ENCODE peak calls at places on chromosomes 13 and 19, in seven cellular contexts. One of them, this sample, is unnamed.

GRCh38 chr19:30692517-30692870 is 320.3 kb downstream of the ZNF536 start:
- DNase-seq in neural progenitor cell: peak; percentile 18
- DNase-seq in PC-3: no peak
- DNase-seq in hepatocyte: no peak
- DNase-seq in GM23338: no peak
- DNase-seq in HCT116: no peak
- DNase-seq in MM.1S: no peak
- DNase-seq in this sample: peak; percentile 60

GRCh38 chr13:32883501-32883900 is 132.7 kb upstream of the KL start:
- DNase-seq in neural progenitor cell: no peak
- DNase-seq in PC-3: no peak
- DNase-seq in hepatocyte: no peak
- DNase-seq in GM23338: no peak
- DNase-seq in HCT116: no peak
- DNase-seq in MM.1S: no peak
- DNase-seq in this sample: peak; percentile 57

GRCh38 chr13:99967884-99968520 is 3.6 kb downstream of the ZIC5 start:
- DNase-seq in neural progenitor cell: peak; percentile 57
- DNase-seq in PC-3: no peak
- DNase-seq in hepatocyte: no peak
- DNase-seq in GM23338: peak; percentile 51
- DNase-seq in HCT116: no peak
- DNase-seq in MM.1S: no peak
- DNase-seq in this sample: no peak

GRCh38 chr13:50912851-50913250 is 3.3 kb downstream of the RNASEH2B start:
- DNase-seq in neural progenitor cell: no peak
- DNase-seq in PC-3: no peak
- DNase-seq in hepatocyte: no peak
- DNase-seq in GM23338: no peak
- DNase-seq in HCT116: no peak
- DNase-seq in MM.1S: no peak
- DNase-seq in this sample: no peak

GRCh38 chr19:20154636-20155035 is 12.4 kb upstream of the ZNF486 start:
- DNase-seq in neural progenitor cell: no peak
- DNase-seq in PC-3: no peak
- DNase-seq in hepatocyte: no peak
- DNase-seq in GM23338: no peak
- DNase-seq in HCT116: no peak
- DNase-seq in MM.1S: no peak
- DNase-seq in this sample: no peak

GRCh38 chr13:25371608-25372274 is at the start of gene ATP8A2:
- DNase-seq in neural progenitor cell: peak; percentile 78
- DNase-seq in PC-3: no peak
- DNase-seq in hepatocyte: peak; percentile 30
- DNase-seq in GM23338: peak; percentile 58
- DNase-seq in HCT116: no peak
- DNase-seq in MM.1S: no peak
- DNase-seq in this sample: peak; percentile 21

GRCh38 chr13:58583961-58584360 is 952.4 kb downstream of the PCDH17 start:
- DNase-seq in neural progenitor cell: no peak
- DNase-seq in PC-3: peak; percentile 1
- DNase-seq in hepatocyte: no peak
- DNase-seq in GM23338: no peak
- DNase-seq in HCT116: no peak
- DNase-seq in MM.1S: no peak
- DNase-seq in this sample: no peak

GRCh38 chr19:2381151-2381822 is 21.2 kb downstream of the TMPRSS9 start:
- DNase-seq in neural progenitor cell: peak; percentile 43
- DNase-seq in PC-3: no peak
- DNase-seq in hepatocyte: no peak
- DNase-seq in GM23338: no peak
- DNase-seq in HCT116: no peak
- DNase-seq in MM.1S: no peak
- DNase-seq in this sample: no peak

GRCh38 chr13:73261739-73262216 is 203.0 kb downstream of the KLF5 start:
- DNase-seq in neural progenitor cell: no peak
- DNase-seq in PC-3: peak; percentile 48
- DNase-seq in hepatocyte: peak; percentile 30
- DNase-seq in GM23338: no peak
- DNase-seq in HCT116: no peak
- DNase-seq in MM.1S: no peak
- DNase-seq in this sample: peak; percentile 10

GRCh38 chr13:25874907-25875306 is 176.9 kb downstream of the SHISA2 start:
- DNase-seq in neural progenitor cell: no peak
- DNase-seq in PC-3: no peak
- DNase-seq in hepatocyte: no peak
- DNase-seq in GM23338: no peak
- DNase-seq in HCT116: no peak
- DNase-seq in MM.1S: no peak
- DNase-seq in this sample: no peak

GRCh38 chr19:52566588-52566987 is 3.5 kb upstream of the ZNF701 start:
- DNase-seq in neural progenitor cell: no peak
- DNase-seq in PC-3: peak; percentile 92
- DNase-seq in hepatocyte: peak; percentile 39
- DNase-seq in GM23338: no peak
- DNase-seq in HCT116: no peak
- DNase-seq in MM.1S: no peak
- DNase-seq in this sample: peak; percentile 55

GRCh38 chr13:110164706-110165105 is 142.3 kb downstream of the COL4A1 start:
- DNase-seq in neural progenitor cell: no peak
- DNase-seq in PC-3: no peak
- DNase-seq in hepatocyte: no peak
- DNase-seq in GM23338: no peak
- DNase-seq in HCT116: no peak
- DNase-seq in MM.1S: no peak
- DNase-seq in this sample: no peak

GRCh38 chr13:51027644-51028043 is 83.4 kb downstream of the C13orf42 start:
- DNase-seq in neural progenitor cell: no peak
- DNase-seq in PC-3: no peak
- DNase-seq in hepatocyte: no peak
- DNase-seq in GM23338: no peak
- DNase-seq in HCT116: no peak
- DNase-seq in MM.1S: no peak
- DNase-seq in this sample: no peak

GRCh38 chr13:34458756-34459462 is 483.2 kb upstream of the NBEA start:
- DNase-seq in neural progenitor cell: no peak
- DNase-seq in PC-3: no peak
- DNase-seq in hepatocyte: no peak
- DNase-seq in GM23338: no peak
- DNase-seq in HCT116: no peak
- DNase-seq in MM.1S: no peak
- DNase-seq in this sample: no peak

GRCh38 chr13:51945149-51945548 is 66.1 kb downstream of the ATP7B start:
- DNase-seq in neural progenitor cell: no peak
- DNase-seq in PC-3: no peak
- DNase-seq in hepatocyte: no peak
- DNase-seq in GM23338: no peak
- DNase-seq in HCT116: no peak
- DNase-seq in MM.1S: no peak
- DNase-seq in this sample: no peak

GRCh38 chr13:90824027-90824426 is 523.5 kb upstream of the MIR17HG start:
- DNase-seq in neural progenitor cell: no peak
- DNase-seq in PC-3: no peak
- DNase-seq in hepatocyte: no peak
- DNase-seq in GM23338: no peak
- DNase-seq in HCT116: no peak
- DNase-seq in MM.1S: no peak
- DNase-seq in this sample: peak; percentile 3

GRCh38 chr13:62356977-62357376 is 941.3 kb upstream of the PCDH20 start:
- DNase-seq in neural progenitor cell: no peak
- DNase-seq in PC-3: no peak
- DNase-seq in hepatocyte: no peak
- DNase-seq in GM23338: no peak
- DNase-seq in HCT116: no peak
- DNase-seq in MM.1S: no peak
- DNase-seq in this sample: no peak

GRCh38 chr13:65555973-65556372 is 1674.2 kb downstream of the PCDH9 start:
- DNase-seq in neural progenitor cell: no peak
- DNase-seq in PC-3: no peak
- DNase-seq in hepatocyte: no peak
- DNase-seq in GM23338: no peak
- DNase-seq in HCT116: no peak
- DNase-seq in MM.1S: no peak
- DNase-seq in this sample: no peak

GRCh38 chr13:42991892-42992584 is at the start of gene EPSTI1:
- DNase-seq in neural progenitor cell: peak; percentile 68
- DNase-seq in PC-3: peak; percentile 7
- DNase-seq in hepatocyte: peak; percentile 85
- DNase-seq in GM23338: peak; percentile 73
- DNase-seq in HCT116: no peak
- DNase-seq in MM.1S: peak; percentile 87
- DNase-seq in this sample: peak; percentile 84

GRCh38 chr13:74062933-74063332 is 71.3 kb downstream of the KLF12 start:
- DNase-seq in neural progenitor cell: no peak
- DNase-seq in PC-3: no peak
- DNase-seq in hepatocyte: no peak
- DNase-seq in GM23338: no peak
- DNase-seq in HCT116: no peak
- DNase-seq in MM.1S: peak; percentile 83
- DNase-seq in this sample: peak; percentile 82

GRCh38 chr13:113417008-113417735 is 36.1 kb downstream of the ADPRHL1 start:
- DNase-seq in neural progenitor cell: peak; percentile 64
- DNase-seq in PC-3: no peak
- DNase-seq in hepatocyte: no peak
- DNase-seq in GM23338: no peak
- DNase-seq in HCT116: no peak
- DNase-seq in MM.1S: no peak
- DNase-seq in this sample: peak; percentile 15
- TF ChIP-seq EZH2 in neural progenitor cell: no peak
- TF ChIP-seq EZH2 in PC-3: no peak
- TF ChIP-seq EZH2 in hepatocyte: no peak
- TF ChIP-seq EZH2 in GM23338: no peak
- TF ChIP-seq EZH2 in HCT116: no peak
- TF ChIP-seq EZH2 in MM.1S: no peak
- TF ChIP-seq EZH2 in this sample: no peak

GRCh38 chr19:44604241-44604640 is 9.1 kb upstream of the IGSF23 start:
- DNase-seq in neural progenitor cell: no peak
- DNase-seq in PC-3: no peak
- DNase-seq in hepatocyte: no peak
- DNase-seq in GM23338: no peak
- DNase-seq in HCT116: no peak
- DNase-seq in MM.1S: no peak
- DNase-seq in this sample: no peak
- TF ChIP-seq EZH2phosphoT487 in neural progenitor cell: no peak
- TF ChIP-seq EZH2phosphoT487 in PC-3: no peak
- TF ChIP-seq EZH2phosphoT487 in hepatocyte: no peak
- TF ChIP-seq EZH2phosphoT487 in GM23338: no peak
- TF ChIP-seq EZH2phosphoT487 in HCT116: no peak
- TF ChIP-seq EZH2phosphoT487 in MM.1S: no peak
- TF ChIP-seq EZH2phosphoT487 in this sample: no peak

DNA sequence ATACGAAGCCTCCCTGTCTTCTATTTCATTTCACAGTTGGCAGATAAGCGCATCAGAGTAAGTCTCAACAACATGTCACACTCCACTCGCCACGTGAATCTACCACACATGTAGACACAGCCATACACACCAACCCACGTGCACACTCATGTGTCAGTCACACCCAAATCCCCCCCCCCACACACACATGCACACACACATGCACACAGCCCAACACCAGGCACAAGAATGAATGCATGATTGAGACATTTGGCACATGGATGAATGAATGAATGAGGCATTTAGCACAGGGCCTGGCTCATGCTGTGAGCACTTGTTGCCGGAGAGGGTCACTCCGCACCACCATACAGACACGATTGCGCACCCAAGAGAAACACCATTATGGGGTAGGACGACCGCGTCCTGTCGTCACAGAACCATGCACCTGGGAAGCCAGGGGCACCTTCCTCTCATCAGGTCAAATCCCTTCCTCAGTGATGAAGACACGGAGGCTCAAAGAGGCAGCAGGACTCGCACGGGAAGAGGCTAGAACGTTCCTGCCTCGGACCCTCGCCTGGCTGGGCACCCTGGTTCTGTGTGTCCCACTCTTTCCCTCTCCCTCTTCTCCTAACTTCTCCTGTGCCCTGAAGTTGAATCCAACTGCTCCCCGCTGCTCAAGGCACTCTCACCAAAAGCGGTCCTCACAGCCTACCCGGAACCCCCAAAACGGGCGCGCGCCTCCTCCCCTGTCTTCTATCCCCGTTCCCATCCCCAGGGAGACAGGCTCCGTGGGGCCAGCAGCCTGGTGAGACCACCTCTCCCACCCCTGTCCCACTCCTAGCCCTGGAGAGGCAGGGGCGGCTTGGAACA is 1.4 kb downstream of the MEIS3 start:
- DNase-seq in neural progenitor cell: peak; percentile 12
- DNase-seq in PC-3: no peak
- DNase-seq in hepatocyte: no peak
- DNase-seq in GM23338: peak; percentile 38
- DNase-seq in HCT116: no peak
- DNase-seq in MM.1S: no peak
- DNase-seq in this sample: peak; percentile 48
- H3K4me3 ChIP-seq in neural progenitor cell: peak overlapping the region; percentile 57
- H3K4me3 ChIP-seq in PC-3: no peak overlapping the region
- H3K4me3 ChIP-seq in hepatocyte: peak overlapping the region; percentile 55
- H3K4me3 ChIP-seq in GM23338: peak overlapping the region; percentile 91
- H3K4me3 ChIP-seq in HCT116: peak overlapping the region; percentile 63
- H3K4me3 ChIP-seq in MM.1S: no peak overlapping the region
- H3K4me3 ChIP-seq in this sample: peak overlapping the region; percentile 91

GRCh38 chr13:102687520-102687919 is 7.3 kb downstream of the METTL21C start:
- DNase-seq in neural progenitor cell: peak; percentile 34
- DNase-seq in PC-3: no peak
- DNase-seq in hepatocyte: no peak
- DNase-seq in GM23338: no peak
- DNase-seq in HCT116: no peak
- DNase-seq in MM.1S: no peak
- DNase-seq in this sample: no peak

GRCh38 chr13:102693781-102694180 is 1.1 kb downstream of the METTL21C start:
- DNase-seq in neural progenitor cell: no peak
- DNase-seq in PC-3: peak; percentile 21
- DNase-seq in hepatocyte: no peak
- DNase-seq in GM23338: no peak
- DNase-seq in HCT116: no peak
- DNase-seq in MM.1S: no peak
- DNase-seq in this sample: peak; percentile 44

GRCh38 chr13:102688306-102688973 is 6.4 kb downstream of the METTL21C start:
- DNase-seq in neural progenitor cell: peak; percentile 23
- DNase-seq in PC-3: no peak
- DNase-seq in hepatocyte: no peak
- DNase-seq in GM23338: peak; percentile 72
- DNase-seq in HCT116: no peak
- DNase-seq in MM.1S: no peak
- DNase-seq in this sample: no peak

GRCh38 chr13:102693250-102693649 is 1.6 kb downstream of the METTL21C start:
- DNase-seq in neural progenitor cell: no peak
- DNase-seq in PC-3: no peak
- DNase-seq in hepatocyte: no peak
- DNase-seq in GM23338: no peak
- DNase-seq in HCT116: no peak
- DNase-seq in MM.1S: no peak
- DNase-seq in this sample: no peak

DNA sequence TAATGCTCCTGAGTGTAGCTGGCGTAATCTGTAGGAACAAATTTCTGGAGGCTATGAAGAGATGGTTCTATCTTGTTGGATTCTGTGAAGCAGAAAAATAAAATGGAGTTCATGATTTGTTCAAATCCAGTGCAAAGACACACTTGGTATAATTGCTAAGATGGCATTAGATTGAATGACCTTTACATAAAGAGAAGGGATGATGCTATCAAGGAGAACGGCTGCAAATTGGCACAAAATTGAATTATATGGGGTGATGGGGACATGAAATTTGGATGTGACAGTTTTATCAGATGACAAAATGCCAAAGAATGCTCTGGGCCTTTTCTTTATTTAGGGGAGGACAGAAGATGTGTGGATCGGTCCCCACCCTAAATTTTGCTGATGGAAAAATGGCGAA is 4.0 kb downstream of the METTL21C start:
- DNase-seq in neural progenitor cell: no peak
- DNase-seq in PC-3: no peak
- DNase-seq in hepatocyte: no peak
- DNase-seq in GM23338: no peak
- DNase-seq in HCT116: no peak
- DNase-seq in MM.1S: no peak
- DNase-seq in this sample: no peak
- TF ChIP-seq EZH2 in neural progenitor cell: no peak
- TF ChIP-seq EZH2 in PC-3: no peak
- TF ChIP-seq EZH2 in hepatocyte: no peak
- TF ChIP-seq EZH2 in GM23338: no peak
- TF ChIP-seq EZH2 in HCT116: no peak
- TF ChIP-seq EZH2 in MM.1S: no peak
- TF ChIP-seq EZH2 in this sample: no peak